ENCODE peak calls at places on chromosomes 12 and 14, in five cellular contexts. F, X, H, R and W are unnamed samples.

GRCh38 chr12:93740721-93741120 is 63.5 kb downstream of the CRADD start:
- DNase-seq in F (no peak), X (no peak), H (no peak), R (no peak), W (no peak)

GRCh38 chr14:103518416-103519042 is 4.1 kb downstream of the CKB start:
- DNase-seq in F (peak; percentile 65), X (no peak), H (no peak), R (no peak), W (peak; percentile 83)

GRCh38 chr14:77882098-77882497 is 82.2 kb downstream of the ADCK1 start:
- DNase-seq in F (no peak), X (no peak), H (peak; percentile 25), R (no peak), W (peak; percentile 94)

GRCh38 chr12:28708918-28709371 is 440.1 kb upstream of the FAR2 start:
- DNase-seq in F (no peak), X (no peak), H (no peak), R (no peak), W (no peak)

GRCh38 chr14:47179906-47180305 is 495.5 kb downstream of the MDGA2 start:
- DNase-seq in F (no peak), X (no peak), H (no peak), R (no peak), W (no peak)

GRCh38 chr14:95045255-95045701 is 112.1 kb downstream of the DICER1 start:
- DNase-seq in F (no peak), X (no peak), H (no peak), R (no peak), W (no peak)

GRCh38 chr14:104750658-104751057 is 2.3 kb upstream of the SIVA1 start:
- DNase-seq in F (no peak), X (no peak), H (no peak), R (no peak), W (no peak)

GRCh38 chr14:86574026-86574777 is 1044.3 kb downstream of the FLRT2 start:
- DNase-seq in F (no peak), X (no peak), H (no peak), R (no peak), W (peak; percentile 21)

GRCh38 chr12:10110256-10110844 is 11.6 kb upstream of the CLEC1A start:
- DNase-seq in F (no peak), X (no peak), H (no peak), R (no peak), W (no peak)